ENCODE peak calls at places on chromosomes 3 and 15, in five cellular contexts. Q is left ventricle myocardium inferior; W is astrocyte; G is colonic mucosa; E is naive thymus-derived CD4-positive, alpha-beta T cell. X is an unnamed sample. For H3K36me3, the result is how much of the 10 kb centered on the place peaks cover.

GRCh38 chr15:38642689-38643270 is 78.2 kb upstream of the RASGRP1 start:
- DNase-seq in Q (no peak), W (no peak), G (no peak), E (no peak), X (no peak)

GRCh38 chr3:185858502-185859225 is 33.8 kb upstream of the IGF2BP2 start:
- DNase-seq in W (no peak), G (no peak), E (no peak), Q (no peak), X (no peak)

GRCh38 chr15:72847806-72848205 is 64.2 kb upstream of the ADPGK start:
- DNase-seq in G (no peak), Q (no peak), E (no peak), W (no peak), X (no peak)

GRCh38 chr15:57332326-57332725 is 44.0 kb upstream of the CGNL1 start:
- DNase-seq in G (no peak), W (no peak), E (no peak), Q (no peak), X (no peak)

GRCh38 chr3:59802045-59802444 is 752.2 kb upstream of the CFAP20DC start:
- DNase-seq in Q (no peak), W (no peak), G (no peak), E (no peak), X (no peak)

GRCh38 chr15:75902129-75902557 is 1.5 kb upstream of the FBXO22 start:
- DNase-seq in E (no peak), W (no peak), Q (no peak), G (no peak), X (no peak)

GRCh38 chr15:28123408-28124023 is 24.4 kb upstream of the OCA2 start:
- DNase-seq in G (peak), W (peak), Q (peak), E (no peak), X (peak)

GRCh38 chr15:59247364-59247763 is 40.7 kb downstream of the LDHAL6B start:
- DNase-seq in E (peak), G (peak), Q (no peak), W (peak), X (peak)

GRCh38 chr15:51750942-51751686 is at the start of gene TMOD2:
- DNase-seq in E (peak), G (peak), Q (peak), W (no peak), X (peak)

GRCh38 chr3:147360936-147361670 is 45.2 kb downstream of the ZIC4 start:
- DNase-seq in E (no peak), Q (no peak), G (no peak), W (no peak), X (peak)

GRCh38 chr3:20405731-20406130 is 219.7 kb upstream of the SGO1 start:
- DNase-seq in E (no peak), G (no peak), Q (no peak), W (peak), X (no peak)

GRCh38 chr3:48469046-48469915 is 22.7 kb downstream of the ATRIP start:
- DNase-seq in E (no peak), Q (no peak), G (no peak), W (no peak), X (no peak)

GRCh38 chr15:73601449-73602425 is 31.5 kb downstream of the NPTN start:
- DNase-seq in E (no peak), G (peak), Q (peak), W (peak), X (peak)

GRCh38 chr15:75810874-75811498 is 32.3 kb upstream of the UBE2Q2 start:
- DNase-seq in G (no peak), Q (no peak), W (no peak), E (no peak), X (no peak)

GRCh38 chr3:99505646-99506269 is 132.6 kb upstream of the COL8A1 start:
- DNase-seq in E (no peak), Q (peak), W (peak), G (peak), X (peak)

DNA sequence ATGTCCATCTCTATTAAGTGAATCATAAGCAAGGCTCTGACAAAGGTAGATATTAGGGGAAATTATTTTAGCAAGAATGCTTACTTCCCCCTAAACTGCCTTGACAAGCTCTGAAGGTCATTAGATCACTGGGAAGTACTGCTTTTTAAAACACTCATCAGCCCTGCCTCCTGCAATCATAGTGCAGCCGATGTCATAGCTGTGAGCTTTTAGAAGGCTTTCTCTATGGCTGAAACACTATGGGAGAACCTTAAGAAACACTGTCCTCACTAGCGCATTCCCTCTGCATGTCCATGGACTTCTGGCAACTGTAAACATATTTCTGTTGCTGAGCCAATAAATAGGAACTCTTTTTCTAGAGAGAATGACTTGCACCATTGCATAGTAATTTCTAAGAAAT is 38.7 kb upstream of the PTPRG start:
- DNase-seq in Q (no peak), G (no peak), W (no peak), E (no peak), X (no peak)
- H3K4me3 ChIP-seq in Q (no peak), G (no peak), W (no peak), E (no peak), X (no peak)

GRCh38 chr3:14475601-14476000 is 64.5 kb downstream of the GRIP2 start:
- DNase-seq in Q (no peak), E (no peak), W (no peak), G (no peak), X (no peak)
- H3K36me3 ChIP-seq in Q (half or more), E (half or more), W (under half), G (under half), X (under half)

GRCh38 chr15:49918106-49918505 is 200.9 kb downstream of the ATP8B4 start:
- DNase-seq in E (no peak), Q (no peak), G (no peak), W (peak), X (no peak)
- H3K27ac ChIP-seq in E (no peak), Q (peak), G (no peak), W (no peak), X (no peak)

GRCh38 chr15:67863442-67863987 is 23.7 kb upstream of the RNU6-1 start:
- DNase-seq in G (peak), W (peak), E (peak), Q (peak), X (peak)
- H3K4me3 ChIP-seq in G (peak), W (peak), E (peak), Q (peak), X (peak)

DNA sequence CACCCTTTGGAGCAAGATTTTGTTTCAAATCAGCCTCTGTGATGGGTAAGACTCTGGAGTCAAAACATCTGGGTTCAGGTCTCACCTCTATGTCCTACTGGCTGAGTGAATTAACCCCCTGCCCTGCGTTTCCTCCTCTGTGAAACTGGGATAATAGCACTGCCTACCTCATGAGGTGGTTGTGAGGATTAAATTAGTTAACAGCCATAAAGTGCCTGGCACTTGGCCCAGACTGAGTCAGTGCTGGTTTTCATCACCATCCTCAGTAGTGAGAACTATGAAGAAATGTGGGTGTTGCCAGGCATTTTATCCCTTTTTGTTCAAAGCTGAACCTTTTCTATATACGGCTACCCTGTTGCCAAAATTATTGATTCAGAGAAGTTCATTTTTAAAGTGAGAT is 36.0 kb downstream of the EIF2AK4 start:
- DNase-seq in E (no peak), W (peak), G (peak), Q (peak), X (peak)
- H3K36me3 ChIP-seq in E (under half), W (under half), G (under half), Q (half or more), X (under half)

GRCh38 chr15:71677352-71677751 is 133.0 kb upstream of the NR2E3 start:
- DNase-seq in G (no peak), W (no peak), Q (no peak), E (no peak), X (no peak)
- H3K27ac ChIP-seq in G (no peak), W (no peak), Q (peak), E (no peak), X (no peak)

GRCh38 chr15:98649996-98650870 is 1.9 kb downstream of the IGF1R start:
- DNase-seq in E (peak), W (peak), Q (peak), G (peak), X (peak)

GRCh38 chr15:98650871-98651481 is 2.6 kb downstream of the IGF1R start:
- DNase-seq in Q (no peak), E (no peak), W (peak), G (peak), X (peak)

GRCh38 chr15:98653686-98654085 is 5.3 kb downstream of the IGF1R start:
- DNase-seq in Q (no peak), W (no peak), G (no peak), E (no peak), X (peak)

GRCh38 chr15:98649621-98649995 is 1.3 kb downstream of the IGF1R start:
- DNase-seq in W (no peak), E (peak), G (peak), Q (peak), X (peak)

DNA sequence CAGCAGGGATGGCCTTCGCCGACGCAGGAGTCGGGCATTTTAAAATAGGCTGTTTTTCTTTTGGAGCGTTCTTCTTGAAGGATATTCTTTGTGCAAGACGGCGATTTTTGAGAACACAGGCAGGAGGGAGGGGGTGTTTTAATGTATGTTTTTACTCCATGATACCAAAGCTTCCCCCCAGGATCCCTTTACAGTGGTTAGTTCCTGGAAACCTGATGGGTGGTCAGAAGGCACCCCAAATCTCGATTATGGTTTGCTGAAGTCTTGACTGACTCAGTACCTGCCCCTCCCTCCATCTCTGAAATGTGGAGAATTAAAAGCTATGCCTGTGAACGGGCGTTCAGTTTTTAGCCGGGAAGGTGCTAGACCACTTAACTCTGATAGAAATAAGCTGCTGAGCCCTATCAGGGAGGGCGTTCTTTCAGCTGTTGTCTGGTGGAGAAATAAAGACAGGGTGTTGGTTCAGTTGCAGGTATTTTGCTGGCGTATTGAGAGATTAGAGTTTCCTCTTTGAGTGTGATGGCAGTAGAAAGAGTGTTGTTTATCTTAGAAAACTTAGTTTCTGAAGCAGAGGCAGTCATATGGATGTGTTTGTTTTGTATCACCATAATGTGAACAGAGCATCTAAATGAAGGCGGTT is 3.4 kb downstream of the IGF1R start:
- DNase-seq in W (peak), Q (no peak), G (peak), E (no peak), X (no peak)
- H3K4me3 ChIP-seq in W (peak), Q (peak), G (peak), E (peak), X (peak)

GRCh38 chr3:121722346-121722745 is 27.2 kb downstream of the GOLGB1 start:
- DNase-seq in Q (no peak), W (peak), E (no peak), G (no peak), X (no peak)

GRCh38 chr3:121720163-121720562 is 29.4 kb downstream of the GOLGB1 start:
- DNase-seq in E (no peak), Q (no peak), G (no peak), W (no peak), X (no peak)

GRCh38 chr3:121723485-121723884 is 26.1 kb downstream of the GOLGB1 start:
- DNase-seq in E (no peak), G (no peak), Q (no peak), W (no peak), X (no peak)

GRCh38 chr3:121719423-121719822 is 30.1 kb downstream of the GOLGB1 start:
- DNase-seq in Q (no peak), W (no peak), E (no peak), G (no peak), X (no peak)

GRCh38 chr3:121724130-121724529 is 25.4 kb downstream of the GOLGB1 start:
- DNase-seq in G (no peak), Q (no peak), E (no peak), W (no peak), X (no peak)
- H3K36me3 ChIP-seq in G (under half), Q (half or more), E (half or more), W (half or more), X (under half)

GRCh38 chr3:141407043-141407442 is 38.7 kb downstream of the ZBTB38 start:
- DNase-seq in Q (no peak), E (no peak), G (peak), W (peak), X (no peak)
- H3K27ac ChIP-seq in Q (peak), E (no peak), G (peak), W (peak), X (no peak)